ENCODE peak calls at places on chromosomes 13 and 19, in eight cellular contexts. D is IMR-90, T is GM10248, C is mammary epithelial cell, O is A549, L is AG04450, R is transverse colon, F is B cell. K is an unnamed sample.

GRCh38 chr19:55091955-55092354 is 16.3 kb downstream of the EPS8L1 start:
- DNase-seq in L (no peak), D (no peak), C (no peak), F (no peak), R (no peak), O (no peak), T (no peak), K (no peak)

GRCh38 chr13:76937416-76937815 is 10.9 kb upstream of the ACOD1 start:
- DNase-seq in C (peak), D (peak), T (no peak), F (no peak), O (peak), R (no peak), L (peak), K (no peak)

GRCh38 chr19:14118165-14119051 is 846 bp upstream of the PRKACA start:
- DNase-seq in D (peak), O (no peak), F (no peak), L (no peak), T (no peak), C (peak), R (peak), K (peak)

GRCh38 chr13:74006666-74007065 is 127.5 kb downstream of the KLF12 start:
- DNase-seq in T (no peak), L (no peak), R (no peak), O (no peak), C (peak), D (no peak), F (no peak), K (no peak)

GRCh38 chr13:106498158-106498557 is 37.3 kb downstream of the EFNB2 start:
- DNase-seq in D (no peak), C (no peak), O (no peak), F (no peak), R (no peak), L (no peak), T (no peak), K (no peak)

GRCh38 chr19:13315495-13315894 is 165.3 kb downstream of the IER2 start:
- DNase-seq in T (no peak), O (no peak), C (no peak), D (no peak), R (peak), L (no peak), F (no peak), K (no peak)

GRCh38 chr19:14494451-14494850 is 1.5 kb downstream of the GIPC1 start:
- DNase-seq in R (no peak), O (no peak), C (no peak), F (no peak), T (no peak), D (no peak), L (no peak), K (no peak)

GRCh38 chr13:99980201-99981114 is 1.1 kb upstream of the ZIC2 start:
- DNase-seq in R (peak), T (peak), O (no peak), D (peak), F (no peak), C (peak), L (no peak), K (peak)

GRCh38 chr19:6014551-6015135 is 36.7 kb upstream of the RANBP3 start:
- DNase-seq in R (no peak), L (no peak), D (no peak), O (no peak), C (no peak), T (no peak), F (no peak), K (no peak)

DNA sequence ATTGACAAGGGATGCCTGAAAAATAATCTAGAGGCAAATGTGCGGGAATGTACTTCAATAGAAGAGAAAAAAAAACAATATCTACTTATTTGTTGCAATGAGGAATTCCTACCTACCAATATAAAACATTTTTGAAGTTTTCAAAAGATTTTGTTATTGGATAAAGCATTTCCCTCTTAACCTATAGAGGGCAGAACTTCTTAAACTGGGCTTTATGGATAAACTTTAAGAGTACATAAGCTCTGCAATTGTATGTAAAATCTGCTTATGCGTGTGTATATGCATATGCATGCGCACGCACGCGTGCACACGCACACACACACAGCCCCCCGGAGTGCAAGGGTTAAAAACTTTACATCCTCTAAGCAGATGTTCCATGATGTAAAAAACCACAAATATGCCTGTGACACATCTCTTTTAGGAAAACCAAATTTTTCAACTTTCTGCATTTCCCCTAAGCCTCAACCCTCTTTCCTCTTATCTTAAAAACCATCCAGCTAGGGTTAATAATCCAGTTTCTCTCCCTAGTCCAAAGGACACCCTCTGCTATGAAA is 73.1 kb upstream of the OXGR1 start:
- DNase-seq in R (no peak), F (no peak), O (no peak), L (no peak), T (no peak), D (no peak), C (no peak), K (no peak)
- TF ChIP-seq CTCF in R (no peak), F (no peak), O (no peak), L (peak), T (no peak), D (peak), C (peak), K (no peak)

GRCh38 chr19:23823952-23824389 is 65.3 kb upstream of the ZNF681 start:
- DNase-seq in F (no peak), O (no peak), T (no peak), L (no peak), C (peak), D (no peak), R (peak), K (peak)
- TF ChIP-seq CTCF in F (peak), O (no peak), T (peak), L (no peak), C (no peak), D (no peak), R (peak), K (peak)

GRCh38 chr13:81636120-81636519 is 1295.2 kb upstream of the SPRY2 start:
- DNase-seq in D (no peak), R (no peak), O (no peak), C (no peak), L (no peak), F (no peak), T (no peak), K (no peak)

GRCh38 chr13:81639984-81640582 is 1299.2 kb upstream of the SPRY2 start:
- DNase-seq in R (no peak), F (no peak), T (no peak), L (no peak), D (no peak), O (no peak), C (peak), K (no peak)
- TF ChIP-seq CTCF in R (peak), F (no peak), T (peak), L (no peak), D (no peak), O (peak), C (peak), K (no peak)

DNA sequence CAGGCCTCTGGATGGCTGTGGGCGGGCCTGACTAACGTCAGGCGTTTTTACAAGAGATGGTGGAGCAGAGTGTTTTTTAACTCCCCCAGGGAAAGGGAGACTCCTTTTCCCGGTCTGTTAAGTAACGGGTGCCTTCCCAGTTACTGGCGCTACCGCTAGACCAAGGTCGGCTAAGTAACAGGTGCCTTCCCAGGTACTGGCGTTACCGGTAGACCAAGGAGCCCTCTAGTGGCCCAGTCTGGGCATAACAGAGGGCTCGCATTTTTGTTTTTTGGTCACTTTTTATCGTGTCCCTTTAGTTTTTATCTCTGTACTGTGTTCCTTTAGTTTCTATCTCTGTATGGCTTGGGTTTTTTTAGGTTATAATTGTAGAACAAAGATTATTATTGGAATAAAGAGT is 10.0 kb downstream of the ZNF383 start:
- DNase-seq in R (no peak), L (no peak), C (no peak), T (no peak), D (no peak), F (peak), O (no peak), K (peak)
- TF ChIP-seq CTCF in R (peak), L (peak), C (peak), T (no peak), D (peak), F (peak), O (peak), K (peak)

GRCh38 chr19:46689358-46689757 is 27.6 kb downstream of the PRKD2 start:
- DNase-seq in L (no peak), R (no peak), O (no peak), D (no peak), T (no peak), F (no peak), C (no peak), K (no peak)

GRCh38 chr19:46691104-46691503 is 25.8 kb downstream of the PRKD2 start:
- DNase-seq in R (no peak), L (no peak), O (peak), T (no peak), D (no peak), F (no peak), C (no peak), K (no peak)

GRCh38 chr19:46687438-46688145 is 26.6 kb upstream of the DACT3 start:
- DNase-seq in F (no peak), R (no peak), D (no peak), L (no peak), C (no peak), T (no peak), O (no peak), K (no peak)

DNA sequence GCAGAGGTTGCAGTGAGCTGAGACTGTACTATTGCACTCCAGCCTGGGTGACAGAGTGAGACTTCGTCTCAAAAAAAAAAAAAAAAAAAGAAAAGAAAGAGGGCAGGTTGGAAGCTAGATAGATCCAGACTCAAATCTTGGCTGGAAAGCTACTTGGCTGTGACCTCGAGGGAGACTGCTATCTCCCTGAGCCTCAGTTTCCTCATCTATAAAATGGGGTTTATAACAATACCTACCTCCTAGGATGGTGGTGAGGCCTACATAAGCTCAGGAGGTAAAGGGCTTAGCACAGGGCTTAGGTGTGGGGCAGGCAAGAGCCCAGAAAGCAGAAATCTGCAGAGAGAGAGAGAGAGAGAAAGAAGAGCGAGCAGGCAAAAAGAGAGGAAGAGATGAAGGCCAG is 24.2 kb upstream of the DACT3 start:
- DNase-seq in O (no peak), D (no peak), F (no peak), R (no peak), C (no peak), L (no peak), T (no peak), K (no peak)
- TF ChIP-seq CTCF in O (no peak), D (no peak), F (no peak), R (no peak), C (no peak), L (no peak), T (no peak), K (no peak)

DNA sequence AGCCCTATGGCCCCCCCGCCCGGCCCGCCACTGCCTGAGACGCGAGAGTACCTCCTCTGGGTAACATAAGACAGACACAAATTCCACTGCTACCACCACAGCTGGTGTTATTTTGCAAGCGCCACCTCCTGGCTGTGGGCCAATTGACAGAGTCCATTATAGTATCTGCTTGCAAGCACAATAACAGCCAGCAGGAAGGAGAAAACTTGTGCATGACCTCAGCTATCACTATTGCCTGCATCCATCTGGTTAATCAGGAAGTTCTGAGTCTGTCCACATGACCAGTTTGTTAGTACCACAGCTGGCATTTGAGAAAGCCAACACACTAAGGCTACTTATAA is 25.3 kb upstream of the OR10H2 start:
- DNase-seq in C (peak), O (no peak), F (no peak), R (peak), L (no peak), T (no peak), D (no peak), K (peak)
- TF ChIP-seq CTCF in C (no peak), O (no peak), F (no peak), R (peak), L (no peak), T (no peak), D (no peak), K (no peak)

GRCh38 chr19:50882188-50882587 is 8.9 kb downstream of the KLK2 start:
- DNase-seq in F (no peak), O (no peak), D (no peak), R (no peak), L (no peak), T (no peak), C (no peak), K (no peak)
- TF ChIP-seq CTCF in F (no peak), O (no peak), D (no peak), R (no peak), L (no peak), T (peak), C (no peak), K (no peak)